ENCODE peak calls at places on chromosomes 6 and 20, in ten cellular contexts. Y is RWPE1; A is stimulated activated CD4-positive, alpha-beta T cell treated with anti-CD3 and anti-CD28 coated beads, Interleukin-4, amount 100 ng/mL, for 4 hours; D is stimulated activated CD8-positive, alpha-beta memory T cell treated with anti-CD3 and anti-CD28 coated beads, Interleukin-2, amount 100 ng/mL, for 48 hours; C is HCEC 1CT; T is A172; Z is AG10803; F is COR-L47; N is LHCN-M2; E is astrocyte. W is an unnamed sample.

GRCh38 chr6:73803562-73804221 is 107.7 kb downstream of the CD109 start:
- DNase-seq in Y (peak), E (peak), D (no peak), F (no peak), Z (peak), C (peak), T (peak), A (no peak), N (peak), W (no peak)

GRCh38 chr6:146240307-146240706 is 211.4 kb downstream of the GRM1 start:
- DNase-seq in T (no peak), Z (no peak), D (no peak), C (no peak), F (no peak), Y (no peak), E (no peak), A (no peak), N (no peak), W (no peak)

GRCh38 chr20:23103284-23104018 is 17.3 kb upstream of the CD93 start:
- DNase-seq in N (peak), E (no peak), F (no peak), Z (no peak), A (no peak), C (no peak), T (no peak), D (no peak), Y (no peak), W (no peak)

GRCh38 chr6:77448546-77448945 is 14.7 kb downstream of the HTR1B start:
- DNase-seq in Y (no peak), A (no peak), E (no peak), F (no peak), C (peak), Z (no peak), T (no peak), D (no peak), N (no peak), W (no peak)

GRCh38 chr6:154899825-154900468 is 95.2 kb upstream of the TIAM2 start:
- DNase-seq in T (no peak), A (no peak), F (no peak), Z (no peak), D (no peak), Y (no peak), N (no peak), E (no peak), C (no peak), W (no peak)

GRCh38 chr6:71288228-71289038 is at the start of gene OGFRL1:
- DNase-seq in T (peak), F (peak), Y (peak), E (peak), D (peak), A (peak), C (peak), N (peak), Z (peak), W (peak)

GRCh38 chr6:81996414-81996813 is 243.9 kb upstream of the TENT5A start:
- DNase-seq in Z (peak), N (peak), C (peak), T (peak), F (no peak), E (peak), Y (peak), D (no peak), A (no peak), W (no peak)

GRCh38 chr6:5513393-5513792 is 252.1 kb downstream of the FARS2 start:
- DNase-seq in Y (no peak), N (no peak), E (no peak), A (no peak), T (no peak), D (no peak), F (no peak), C (no peak), Z (no peak), W (no peak)

GRCh38 chr6:134065706-134066105 is 13.3 kb upstream of the SLC2A12 start:
- DNase-seq in T (peak), Z (peak), E (no peak), N (peak), Y (no peak), A (no peak), D (no peak), C (peak), F (no peak), W (no peak)

GRCh38 chr20:36206641-36207040 is 29.6 kb upstream of the AAR2 start:
- DNase-seq in E (no peak), C (no peak), F (no peak), Y (no peak), T (no peak), N (no peak), Z (no peak), A (no peak), D (no peak), W (no peak)

GRCh38 chr6:170232186-170233002 is 58.5 kb downstream of the DLL1 start:
- DNase-seq in T (peak), A (no peak), D (no peak), Y (peak), N (no peak), Z (no peak), E (peak), F (no peak), C (no peak), W (no peak)

GRCh38 chr6:79267128-79267527 is 32.6 kb upstream of the HMGN3 start:
- DNase-seq in E (no peak), Y (no peak), A (no peak), C (no peak), N (peak), Z (no peak), D (no peak), T (no peak), F (no peak), W (no peak)

GRCh38 chr6:22411408-22412105 is 114.7 kb upstream of the PRL start:
- DNase-seq in C (peak), A (no peak), Z (peak), D (no peak), F (no peak), N (peak), E (peak), Y (no peak), T (no peak), W (no peak)

GRCh38 chr20:39036011-39036410 is 73.9 kb downstream of the DHX35 start:
- DNase-seq in Z (peak), T (no peak), E (peak), D (no peak), C (no peak), Y (no peak), F (no peak), A (no peak), N (no peak), W (no peak)

GRCh38 chr6:19578489-19578888 is 258.7 kb upstream of the ID4 start:
- DNase-seq in A (no peak), C (no peak), F (no peak), D (no peak), E (peak), N (no peak), Y (no peak), Z (peak), T (no peak), W (no peak)

GRCh38 chr6:111789593-111789992 is 83.7 kb downstream of the FYN start:
- DNase-seq in E (no peak), Y (no peak), Z (peak), N (peak), C (no peak), A (no peak), T (no peak), D (no peak), F (no peak), W (no peak)

GRCh38 chr6:119256978-119257462 is 92.5 kb downstream of the MAN1A1 start:
- DNase-seq in F (no peak), N (no peak), Z (no peak), A (no peak), E (no peak), C (no peak), Y (no peak), T (no peak), D (no peak), W (no peak)

GRCh38 chr20:59121714-59122376 is 41.8 kb upstream of the ZNF831 start:
- DNase-seq in T (no peak), Y (no peak), Z (no peak), F (peak), C (no peak), N (no peak), A (no peak), E (no peak), D (no peak), W (no peak)

GRCh38 chr20:57287007-57287810 is 20.8 kb upstream of the BMP7 start:
- DNase-seq in D (no peak), Y (no peak), E (no peak), Z (no peak), T (no peak), F (no peak), C (no peak), A (no peak), N (no peak), W (no peak)

GRCh38 chr6:6521961-6522360 is 66.6 kb upstream of the LY86 start:
- DNase-seq in N (no peak), D (no peak), A (no peak), C (no peak), T (no peak), F (no peak), E (no peak), Y (no peak), Z (no peak), W (no peak)

GRCh38 chr6:73394577-73395354 is at the start of gene DDX43:
- DNase-seq in N (no peak), Y (peak), A (peak), T (no peak), Z (peak), D (peak), E (peak), F (no peak), C (no peak), W (no peak)

GRCh38 chr6:168314029-168314420 is 5.6 kb downstream of the DACT2 start:
- DNase-seq in Z (no peak), A (no peak), F (no peak), T (no peak), E (no peak), C (no peak), Y (no peak), D (no peak), N (no peak), W (no peak)

GRCh38 chr20:10728873-10729670 is 55.3 kb upstream of the JAG1 start:
- DNase-seq in Z (no peak), D (no peak), T (peak), E (peak), A (no peak), Y (no peak), C (no peak), F (no peak), N (peak), W (no peak)

GRCh38 chr6:113120577-113121285 is 736.4 kb upstream of the MARCKS start:
- DNase-seq in Z (peak), N (peak), D (no peak), Y (peak), C (peak), E (peak), T (peak), A (no peak), F (no peak), W (no peak)

GRCh38 chr6:18327621-18328548 is 59.3 kb upstream of the RNF144B start:
- DNase-seq in C (no peak), Z (no peak), E (no peak), Y (no peak), D (no peak), T (no peak), F (no peak), A (no peak), N (no peak), W (no peak)

GRCh38 chr6:14275493-14275851 is 157.9 kb downstream of the CD83 start:
- DNase-seq in A (no peak), C (no peak), D (no peak), F (no peak), Y (no peak), N (peak), T (no peak), E (peak), Z (peak), W (no peak)

GRCh38 chr6:157273756-157274088 is 49.6 kb downstream of the TMEM242 start:
- DNase-seq in C (no peak), A (peak), Z (no peak), E (no peak), T (no peak), F (peak), D (peak), Y (no peak), N (no peak), W (peak)

GRCh38 chr20:23235173-23236027 is 115.2 kb upstream of the NXT1 start:
- DNase-seq in C (peak), Y (peak), E (peak), A (no peak), N (peak), F (peak), Z (peak), T (no peak), D (peak), W (no peak)

GRCh38 chr6:167748458-167749379 is 78.0 kb upstream of the AFDN start:
- DNase-seq in T (no peak), A (no peak), Y (no peak), Z (no peak), C (no peak), N (no peak), D (no peak), E (no peak), F (no peak), W (no peak)

GRCh38 chr6:143962644-143962929 is 45.5 kb downstream of the PLAGL1 start:
- DNase-seq in T (peak), Y (peak), F (no peak), Z (peak), E (peak), N (no peak), C (peak), A (no peak), D (no peak), W (no peak)

GRCh38 chr20:2470051-2470431 is 548 bp downstream of the SNRPB start:
- DNase-seq in F (peak), D (peak), C (no peak), E (peak), Z (peak), N (peak), T (peak), Y (peak), A (peak), W (peak)

GRCh38 chr20:38628580-38629470 is 27.2 kb downstream of the ARHGAP40 start:
- DNase-seq in T (no peak), C (no peak), E (no peak), N (no peak), D (no peak), F (no peak), Z (no peak), A (no peak), Y (no peak), W (no peak)

GRCh38 chr6:129031051-129031599 is 148.2 kb downstream of the LAMA2 start:
- DNase-seq in C (peak), F (no peak), Z (peak), A (no peak), E (peak), Y (peak), N (peak), T (no peak), D (no peak), W (no peak)

GRCh38 chr6:158631678-158632537 is 12.6 kb downstream of the DYNLT1 start:
- DNase-seq in Y (no peak), A (no peak), D (no peak), N (peak), E (peak), T (peak), Z (peak), F (no peak), C (peak), W (no peak)

GRCh38 chr6:136365781-136366354 is 76.2 kb upstream of the BCLAF1 start:
- DNase-seq in Y (no peak), T (no peak), A (no peak), N (no peak), F (peak), C (no peak), E (no peak), Z (no peak), D (no peak), W (no peak)

GRCh38 chr6:44307217-44307616 is 5.9 kb downstream of the AARS2 start:
- DNase-seq in Z (no peak), C (no peak), D (no peak), F (no peak), T (no peak), N (no peak), E (no peak), A (no peak), Y (no peak), W (no peak)